ENCODE peak calls at places on chromosome 17, in six cellular contexts. Q is IMR-90, W is neuronal stem cell, S is mesenchymal stem cell, N is H9, T is H1. L is an unnamed sample.

GRCh38 chr17:36825956-36826350 is 111.3 kb upstream of the LHX1 start:
- DNase-seq in Q (no peak), W (no peak), S (no peak), N (no peak), T (no peak), L (no peak)

GRCh38 chr17:43943769-43944418 is 1.6 kb upstream of the PPY start:
- DNase-seq in Q (peak; percentile 68), W (peak; percentile 72), S (peak; percentile 74), N (peak; percentile 95), T (peak; percentile 77), L (peak; percentile 87)

GRCh38 chr17:63475491-63476412 is 1.1 kb upstream of the ACE start:
- DNase-seq in Q (peak; percentile 34), W (no peak), S (no peak), N (no peak), T (no peak), L (peak; percentile 53)

GRCh38 chr17:68909066-68909465 is 46.1 kb downstream of the ABCA8 start:
- DNase-seq in Q (peak; percentile 93), W (no peak), S (peak; percentile 98), N (no peak), T (no peak), L (peak; percentile 69)

GRCh38 chr17:77375917-77376651 is 235.3 kb downstream of the SEC14L1 start:
- DNase-seq in Q (peak; percentile 92), W (no peak), S (peak; percentile 73), N (peak; percentile 67), T (no peak), L (peak; percentile 57)

GRCh38 chr17:31688704-31689103 is 170.3 kb downstream of the COPRS start:
- DNase-seq in Q (no peak), W (no peak), S (no peak), N (no peak), T (no peak), L (no peak)

GRCh38 chr17:38705803-38706624 is 941 bp downstream of the MLLT6 start:
- DNase-seq in Q (no peak), W (peak; percentile 41), S (peak; percentile 36), N (peak; percentile 80), T (no peak), L (peak; percentile 79)

GRCh38 chr17:68718924-68719323 is 117.8 kb upstream of the FAM20A start:
- DNase-seq in Q (no peak), W (no peak), S (no peak), N (no peak), T (no peak), L (no peak)

GRCh38 chr17:1107777-1108559 is 71.8 kb downstream of the ABR start:
- DNase-seq in Q (no peak), W (no peak), S (peak; percentile 18), N (peak; percentile 66), T (no peak), L (no peak)

GRCh38 chr17:50541916-50542688 is 4.9 kb upstream of the SPATA20 start:
- DNase-seq in Q (peak; percentile 69), W (peak; percentile 92), S (peak; percentile 79), N (peak; percentile 92), T (no peak), L (peak; percentile 86)

GRCh38 chr17:68349157-68349556 is 57.9 kb downstream of the ARSG start:
- DNase-seq in Q (no peak), W (no peak), S (peak; percentile 56), N (no peak), T (no peak), L (no peak)

GRCh38 chr17:29959658-29960337 is 18.4 kb downstream of the EFCAB5 start:
- DNase-seq in Q (peak; percentile 1), W (no peak), S (no peak), N (no peak), T (no peak), L (no peak)

DNA sequence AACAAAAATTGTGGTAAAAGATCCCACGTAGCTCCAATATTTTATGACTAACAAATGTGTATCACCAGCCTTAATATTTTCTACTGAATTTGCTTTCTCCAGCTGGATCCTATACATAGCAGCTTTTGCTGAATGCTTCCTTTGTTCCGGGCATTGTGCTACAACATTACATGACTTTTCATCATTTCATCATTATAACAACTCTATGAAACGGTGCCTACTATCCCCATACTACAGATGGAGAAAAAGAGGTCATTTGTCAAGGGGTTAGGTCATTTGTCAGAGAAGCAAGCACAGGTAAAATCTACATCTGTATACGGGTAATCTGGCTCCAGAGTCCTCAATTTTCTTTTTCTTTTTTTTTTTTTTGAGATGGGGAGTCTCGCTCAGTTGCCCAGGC is 74.3 kb downstream of the KANSL1 start:
- DNase-seq in Q (no peak), W (no peak), S (no peak), N (no peak), T (no peak), L (no peak)
- H3K4ac ChIP-seq in Q (no peak overlapping the region), W (no peak overlapping the region), S (no peak overlapping the region), N (no peak overlapping the region), T (no peak overlapping the region), L (no peak overlapping the region)

GRCh38 chr17:82536220-82537201 is 17.0 kb downstream of the FOXK2 start:
- DNase-seq in Q (peak; percentile 86), W (no peak), S (peak; percentile 88), N (no peak), T (no peak), L (no peak)

GRCh38 chr17:82544431-82545070 is 25.0 kb downstream of the FOXK2 start:
- DNase-seq in Q (no peak), W (no peak), S (no peak), N (no peak), T (no peak), L (no peak)

GRCh38 chr17:82545071-82545462 is 25.5 kb downstream of the FOXK2 start:
- DNase-seq in Q (no peak), W (no peak), S (no peak), N (no peak), T (no peak), L (no peak)

GRCh38 chr17:82547981-82548380 is 28.4 kb downstream of the FOXK2 start:
- DNase-seq in Q (no peak), W (no peak), S (no peak), N (no peak), T (no peak), L (no peak)

DNA sequence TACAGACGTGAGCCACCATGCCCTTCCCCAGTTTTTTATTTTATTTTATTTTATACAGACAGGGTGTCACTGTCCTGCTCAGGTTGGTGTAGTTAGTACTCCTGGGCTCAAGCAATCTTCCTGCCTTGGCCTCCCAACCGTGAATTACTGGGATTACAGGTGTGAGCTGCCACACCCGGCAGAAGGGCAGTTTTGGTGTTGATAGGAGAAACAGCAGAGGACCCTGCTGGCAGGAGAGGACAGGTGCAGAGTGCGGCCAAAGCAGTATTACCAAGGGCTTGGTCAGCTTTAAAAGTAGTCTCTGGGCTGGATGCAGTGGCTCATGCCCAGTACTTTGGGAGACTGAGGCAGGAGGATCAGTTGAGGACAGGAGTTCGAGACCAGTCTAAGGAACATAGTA is 22.9 kb downstream of the FOXK2 start:
- DNase-seq in Q (no peak), W (no peak), S (no peak), N (no peak), T (no peak), L (no peak)
- H3K4ac ChIP-seq in Q (no peak overlapping the region), W (no peak overlapping the region), S (no peak overlapping the region), N (no peak overlapping the region), T (no peak overlapping the region), L (no peak overlapping the region)

GRCh38 chr17:4807534-4808377 is 804 bp downstream of the PLD2 start:
- DNase-seq in Q (no peak), W (no peak), S (no peak), N (no peak), T (no peak), L (no peak)
- H3K4ac ChIP-seq in Q (peak overlapping the region; percentile 65), W (peak overlapping the region; percentile 95), S (no peak overlapping the region), N (no peak overlapping the region), T (no peak overlapping the region), L (peak overlapping the region; percentile 88)

GRCh38 chr17:7856840-7857723 is at the start of gene NAA38:
- DNase-seq in Q (peak; percentile 100), W (peak; percentile 100), S (peak; percentile 100), N (peak; percentile 100), T (peak; percentile 94), L (peak; percentile 100)

GRCh38 chr17:7855643-7856080 is 796 bp downstream of the TMEM88 start:
- DNase-seq in Q (no peak), W (no peak), S (peak; percentile 57), N (no peak), T (no peak), L (no peak)

GRCh38 chr17:7854851-7855642 is at the start of gene TMEM88:
- DNase-seq in Q (no peak), W (peak; percentile 83), S (peak; percentile 50), N (peak; percentile 81), T (no peak), L (peak; percentile 88)

GRCh38 chr17:7857724-7858486 is at the start of gene CYB5D1:
- DNase-seq in Q (peak; percentile 93), W (peak; percentile 92), S (peak; percentile 97), N (peak; percentile 93), T (no peak), L (peak; percentile 96)

DNA sequence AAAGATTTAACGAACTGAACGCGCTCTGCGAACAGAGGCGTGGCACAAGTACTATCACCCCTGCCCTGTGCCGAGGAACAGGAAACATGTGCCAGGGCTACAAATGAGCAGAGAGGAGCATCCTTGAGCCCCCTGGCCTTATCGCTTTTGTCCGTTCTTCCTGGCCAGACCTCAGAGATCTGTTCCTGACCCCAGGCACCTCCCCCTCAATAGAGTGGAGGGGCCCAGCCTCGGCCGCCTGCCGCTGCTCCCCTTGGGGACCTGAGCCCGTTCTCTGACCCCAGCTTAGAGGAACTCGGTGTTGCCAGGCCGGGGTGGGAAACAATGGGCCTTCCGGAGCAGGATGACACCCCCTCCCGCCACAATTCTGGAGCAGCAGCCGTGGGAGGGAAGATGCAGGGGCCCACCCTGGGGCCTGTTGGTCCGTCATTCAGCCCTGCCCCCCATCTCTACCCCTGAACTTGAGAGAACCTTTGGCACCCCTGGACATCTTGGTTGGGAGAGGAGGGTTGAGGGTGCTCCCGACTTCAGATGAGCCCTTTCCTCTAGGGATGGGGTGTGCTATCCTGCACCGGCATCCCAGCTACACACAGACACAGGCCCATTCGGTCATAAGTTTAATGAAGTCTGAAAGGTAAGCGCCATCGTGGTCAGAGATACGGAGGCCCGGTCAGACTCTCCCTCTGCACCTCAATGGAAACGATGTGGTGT is 1.1 kb downstream of the NAA38 start:
- DNase-seq in Q (no peak), W (peak; percentile 56), S (no peak), N (peak; percentile 42), T (no peak), L (no peak)
- H3K4ac ChIP-seq in Q (peak overlapping the region; percentile 10), W (no peak overlapping the region), S (peak overlapping the region; percentile 2), N (no peak overlapping the region), T (peak overlapping the region; percentile 19), L (no peak overlapping the region)

GRCh38 chr17:47654991-47655390 is 5.3 kb downstream of the KPNB1 start:
- DNase-seq in Q (no peak), W (no peak), S (no peak), N (no peak), T (no peak), L (no peak)
- H3K4ac ChIP-seq in Q (no peak overlapping the region), W (no peak overlapping the region), S (no peak overlapping the region), N (no peak overlapping the region), T (no peak overlapping the region), L (no peak overlapping the region)

GRCh38 chr17:4555863-4556646 is 871 bp upstream of the MYBBP1A start:
- DNase-seq in Q (no peak), W (no peak), S (no peak), N (no peak), T (no peak), L (peak; percentile 51)
- H3K4ac ChIP-seq in Q (peak overlapping the region; percentile 84), W (peak overlapping the region; percentile 38), S (peak overlapping the region; percentile 13), N (no peak overlapping the region), T (peak overlapping the region; percentile 51), L (no peak overlapping the region)

GRCh38 chr17:13016881-13017622 is 775 bp downstream of the ELAC2 start:
- DNase-seq in Q (peak; percentile 10), W (no peak), S (peak; percentile 59), N (peak; percentile 9), T (no peak), L (no peak)
- H3K4ac ChIP-seq in Q (peak overlapping the region; percentile 79), W (no peak overlapping the region), S (peak overlapping the region; percentile 76), N (no peak overlapping the region), T (peak overlapping the region; percentile 93), L (peak overlapping the region; percentile 38)

L was measured in mesendoderm.